ENCODE peak calls at places on chromosomes 7 and 10, in four cellular contexts. F, V, J and T are unnamed samples.

GRCh38 chr7:77420438-77420837 is 4.3 kb upstream of the GSAP start:
- DNase-seq in F (no peak), V (no peak), J (no peak), T (no peak)

GRCh38 chr7:140475747-140476333 is 3.5 kb downstream of the MKRN1 start:
- DNase-seq in F (peak), V (no peak), J (peak), T (peak)

GRCh38 chr7:320297-320696 is 30.3 kb downstream of the FOXL3 start:
- DNase-seq in F (no peak), V (no peak), J (no peak), T (no peak)

GRCh38 chr7:42931447-42931833 is 534 bp downstream of the PSMA2 start:
- DNase-seq in F (peak), V (no peak), J (no peak), T (peak)

GRCh38 chr10:11610855-11611247 is 599 bp downstream of the USP6NL start:
- DNase-seq in F (peak), V (no peak), J (peak), T (peak)

GRCh38 chr7:139626817-139627216 is 103.3 kb downstream of the CLEC2L start:
- DNase-seq in F (no peak), V (no peak), J (no peak), T (no peak)

GRCh38 chr7:27196287-27196739 is 3.6 kb downstream of the HOXA13 start:
- DNase-seq in F (peak), V (peak), J (peak), T (peak)

GRCh38 chr7:148481147-148481526 is 109.4 kb upstream of the C7orf33 start:
- DNase-seq in F (no peak), V (no peak), J (no peak), T (no peak)

GRCh38 chr10:27240891-27241639 is 468 bp upstream of the ACBD5 start:
- DNase-seq in F (peak), V (peak), J (no peak), T (peak)

GRCh38 chr7:81626008-81626407 is 143.8 kb downstream of the HGF start:
- DNase-seq in F (no peak), V (no peak), J (no peak), T (no peak)

GRCh38 chr10:1121311-1121970 is 65.3 kb downstream of the WDR37 start:
- DNase-seq in F (no peak), V (no peak), J (no peak), T (no peak)

GRCh38 chr7:11473220-11473619 is 358.8 kb downstream of the THSD7A start:
- DNase-seq in F (no peak), V (no peak), J (no peak), T (no peak)

GRCh38 chr10:30968711-30969110 is 63.0 kb downstream of the ZNF438 start:
- DNase-seq in F (no peak), V (no peak), J (no peak), T (no peak)

GRCh38 chr7:3197567-3198212 is 103.4 kb upstream of the SDK1 start:
- DNase-seq in F (no peak), V (no peak), J (no peak), T (no peak)

GRCh38 chr10:43371418-43371817 is at the start of gene FXYD4:
- DNase-seq in F (no peak), V (no peak), J (no peak), T (no peak)

GRCh38 chr7:17142831-17143541 is 155.5 kb upstream of the AHR start:
- DNase-seq in F (no peak), V (no peak), J (no peak), T (no peak)

GRCh38 chr7:14374336-14374735 is 384.9 kb upstream of the ETV1 start:
- DNase-seq in F (no peak), V (no peak), J (no peak), T (no peak)

GRCh38 chr7:16509829-16510228 is 16.8 kb upstream of the LRRC72 start:
- DNase-seq in F (no peak), V (no peak), J (no peak), T (no peak)